ENCODE peak calls at places on chromosomes 2 and 18, in five cellular contexts. X is K562, K is HepG2, P is GM12878, G is H1. J is an unnamed sample.

GRCh38 chr2:155708052-155708451 is 624.5 kb downstream of the NR4A2 start:
- DNase-seq in K (no peak), P (no peak), X (no peak), G (no peak), J (no peak)

GRCh38 chr2:85748948-85749875 is 4.6 kb upstream of the ATOH8 start:
- DNase-seq in X (no peak), G (no peak), K (no peak), P (no peak), J (no peak)

GRCh38 chr2:143357956-143358355 is 228.7 kb downstream of the ARHGAP15 start:
- DNase-seq in X (no peak), G (no peak), P (no peak), K (no peak), J (peak)

GRCh38 chr2:157845081-157845480 is 31.0 kb downstream of the ACVR1 start:
- DNase-seq in K (no peak), G (no peak), X (no peak), P (no peak), J (no peak)

GRCh38 chr2:183069174-183069573 is 9.4 kb upstream of the DUSP19 start:
- DNase-seq in G (no peak), P (no peak), X (peak), K (no peak), J (no peak)

GRCh38 chr2:113078350-113078839 is 10.6 kb downstream of the IL1F10 start:
- DNase-seq in G (no peak), K (no peak), X (no peak), P (no peak), J (no peak)

GRCh38 chr2:185161701-185162100 is 563.4 kb downstream of the ZNF804A start:
- DNase-seq in K (no peak), G (no peak), X (no peak), P (no peak), J (no peak)

GRCh38 chr2:209629622-209630021 is 142.0 kb upstream of the UNC80 start:
- DNase-seq in K (no peak), X (no peak), G (no peak), P (no peak), J (no peak)

GRCh38 chr2:206728277-206729199 is 10.3 kb upstream of the DYTN start:
- DNase-seq in G (no peak), X (peak), P (no peak), K (peak), J (no peak)

GRCh38 chr18:35059280-35059927 is 18.2 kb downstream of the MAPRE2 start:
- DNase-seq in G (no peak), P (no peak), X (no peak), K (no peak), J (no peak)

GRCh38 chr18:31506024-31506742 is 8.2 kb downstream of the DSG2 start:
- DNase-seq in X (no peak), P (no peak), G (no peak), K (peak), J (no peak)

GRCh38 chr2:208363485-208363884 is 43.1 kb upstream of the PTH2R start:
- DNase-seq in K (no peak), X (no peak), G (no peak), P (peak), J (no peak)

GRCh38 chr2:190655113-190655512 is 6.2 kb downstream of the NAB1 start:
- DNase-seq in G (no peak), X (no peak), K (no peak), P (no peak), J (no peak)

GRCh38 chr18:13265901-13266207 is 47.3 kb downstream of the LDLRAD4 start:
- DNase-seq in P (no peak), K (no peak), G (no peak), X (no peak), J (no peak)

GRCh38 chr2:42117182-42117579 is 52.0 kb upstream of the EML4 start:
- DNase-seq in G (no peak), P (no peak), X (no peak), K (no peak), J (no peak)

GRCh38 chr2:212359425-212360067 is 179.1 kb downstream of the ERBB4 start:
- DNase-seq in K (peak), X (no peak), G (no peak), P (no peak), J (peak)

GRCh38 chr2:64525323-64525625 is 1.1 kb downstream of the AFTPH start:
- DNase-seq in G (no peak), X (peak), K (peak), P (no peak), J (no peak)

GRCh38 chr2:37638973-37639372 is 32.5 kb downstream of the CDC42EP3 start:
- DNase-seq in P (no peak), K (no peak), X (no peak), G (no peak), J (no peak)

GRCh38 chr2:132701810-132702209 is 31.8 kb upstream of the LYPD1 start:
- DNase-seq in K (no peak), X (no peak), P (no peak), G (no peak), J (no peak)

GRCh38 chr2:118003396-118003824 is 10.5 kb downstream of the CCDC93 start:
- DNase-seq in P (peak), X (peak), K (peak), G (no peak), J (peak)

GRCh38 chr2:190355968-190356657 is 12.7 kb downstream of the INPP1 start:
- DNase-seq in K (no peak), P (no peak), G (no peak), X (no peak), J (no peak)

GRCh38 chr2:102229141-102229764 is 42.4 kb downstream of the IL1RL2 start:
- DNase-seq in P (no peak), G (no peak), K (no peak), X (no peak), J (no peak)
- H2AFZ ChIP-seq in P (no peak), G (no peak), K (peak), X (no peak), J (peak)

GRCh38 chr2:11290211-11290610 is 54.2 kb downstream of the ROCK2 start:
- DNase-seq in X (no peak), K (no peak), G (no peak), P (no peak), J (no peak)

GRCh38 chr2:11288431-11288830 is 56.0 kb downstream of the ROCK2 start:
- DNase-seq in X (no peak), K (no peak), P (no peak), G (no peak), J (no peak)

GRCh38 chr2:11296401-11296800 is 48.0 kb downstream of the ROCK2 start:
- DNase-seq in P (no peak), X (no peak), K (no peak), G (no peak), J (no peak)

GRCh38 chr2:11290713-11291112 is 53.7 kb downstream of the ROCK2 start:
- DNase-seq in K (no peak), G (no peak), X (no peak), P (no peak), J (no peak)

GRCh38 chr2:11292464-11293255 is 51.8 kb downstream of the ROCK2 start:
- DNase-seq in P (no peak), X (peak), K (no peak), G (no peak), J (no peak)
- TF ChIP-seq POLR2AphosphoS5 in P (no peak), X (no peak), K (no peak), G (no peak), J (no peak)

DNA sequence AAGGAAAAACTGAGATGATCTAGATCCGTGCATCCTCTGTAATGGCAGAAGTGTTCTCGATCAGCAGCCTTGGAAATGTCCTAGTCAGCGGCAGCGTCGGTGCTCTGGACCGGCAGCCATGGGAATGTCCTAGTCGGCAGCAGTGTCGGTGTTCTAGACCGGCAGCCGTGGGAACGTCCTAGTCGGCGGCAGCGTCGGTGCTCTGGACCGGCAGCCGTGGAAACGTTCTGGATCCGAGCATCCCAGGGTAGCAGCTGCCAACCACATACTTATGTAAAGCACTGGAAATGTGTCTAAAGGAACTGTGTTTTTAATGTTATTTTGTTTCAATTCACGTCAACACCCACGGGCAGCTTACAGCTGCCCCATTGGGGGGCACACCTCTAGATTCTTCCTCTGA is 58.7 kb downstream of the GBX2 start:
- DNase-seq in P (no peak), X (no peak), G (no peak), K (no peak), J (no peak)
- TF ChIP-seq CHD2 in P (no peak), X (no peak), G (no peak), K (no peak), J (no peak)

GRCh38 chr2:124985210-124985760 is 960.2 kb downstream of the CNTNAP5 start:
- DNase-seq in X (no peak), G (no peak), K (no peak), P (no peak), J (no peak)
- H2AFZ ChIP-seq in X (no peak), G (no peak), K (peak), P (no peak), J (no peak)

DNA sequence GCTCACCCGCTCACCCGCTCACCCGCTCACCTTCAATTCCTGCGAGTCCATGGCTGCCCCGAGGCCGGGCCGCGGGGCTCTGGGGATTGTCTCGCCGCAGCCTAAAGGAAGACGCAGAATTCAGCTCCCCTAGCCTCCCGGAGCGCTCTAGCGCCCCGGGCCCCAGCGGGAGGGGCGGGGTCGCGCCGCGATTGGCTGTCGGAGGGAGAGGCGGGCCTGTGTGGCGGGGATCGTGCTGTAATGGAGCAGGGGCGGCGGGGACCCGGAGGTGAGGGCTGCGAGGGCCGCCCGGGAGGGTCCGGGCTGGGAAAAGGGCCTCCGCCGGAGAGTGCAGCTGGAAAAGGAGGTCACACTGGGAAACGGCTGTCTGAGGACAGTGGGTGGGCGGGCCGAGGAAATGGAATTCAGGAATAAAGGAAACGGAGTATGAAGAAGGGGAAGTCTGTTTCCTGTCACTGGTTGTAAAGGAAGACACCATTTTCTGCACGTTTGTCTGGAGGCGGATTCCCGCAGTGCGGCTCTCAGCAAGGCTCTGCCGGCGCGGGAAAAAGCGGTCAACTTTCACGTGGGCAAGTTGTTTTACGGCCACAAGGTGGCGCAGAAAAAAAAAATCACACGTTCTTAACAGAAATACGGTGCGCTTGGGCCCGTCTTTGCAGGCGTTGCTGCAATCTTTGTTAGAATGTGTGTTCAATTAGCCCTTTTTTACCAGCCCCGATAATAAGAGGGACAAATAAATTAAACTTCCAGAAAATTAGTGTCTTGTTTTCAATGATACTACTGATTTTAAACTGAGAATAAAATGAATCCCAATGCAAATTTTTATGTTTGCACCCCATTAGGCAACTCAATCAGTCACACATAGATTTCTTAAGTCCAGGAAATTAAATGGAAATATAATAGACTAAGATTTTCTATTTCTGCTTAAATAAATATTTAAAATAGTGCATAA is at the start of gene TTC21B:
- DNase-seq in X (peak), G (peak), P (peak), K (peak), J (peak)
- TF ChIP-seq POLR2AphosphoS5 in X (peak), G (peak), P (peak), K (peak), J (peak)

DNA sequence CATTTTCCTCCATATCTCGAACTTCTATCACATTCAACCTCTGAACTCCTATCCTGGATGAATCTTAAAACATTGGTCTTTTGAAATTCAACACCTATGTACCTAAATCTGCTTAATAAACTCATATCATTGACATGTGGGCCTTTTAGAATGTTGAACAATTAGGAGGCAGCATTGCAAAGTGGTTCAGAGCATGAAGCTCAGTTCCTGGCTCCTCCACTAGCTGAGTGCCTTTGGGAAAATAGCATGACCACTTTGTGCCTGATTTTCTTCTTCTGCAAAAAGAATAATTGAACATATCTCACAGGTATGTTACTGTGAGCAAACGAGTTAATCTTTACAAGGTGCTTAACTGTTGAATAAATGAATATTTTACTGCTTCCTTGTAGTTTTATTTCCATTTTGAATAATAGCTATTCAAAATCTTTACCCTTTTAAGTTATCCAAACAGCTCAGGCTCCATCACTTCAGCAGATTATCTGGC is 14.3 kb upstream of the ITPRID2 start:
- DNase-seq in K (no peak), P (no peak), X (no peak), G (no peak), J (no peak)
- TF ChIP-seq CHD2 in K (no peak), P (no peak), X (no peak), G (no peak), J (no peak)

DNA sequence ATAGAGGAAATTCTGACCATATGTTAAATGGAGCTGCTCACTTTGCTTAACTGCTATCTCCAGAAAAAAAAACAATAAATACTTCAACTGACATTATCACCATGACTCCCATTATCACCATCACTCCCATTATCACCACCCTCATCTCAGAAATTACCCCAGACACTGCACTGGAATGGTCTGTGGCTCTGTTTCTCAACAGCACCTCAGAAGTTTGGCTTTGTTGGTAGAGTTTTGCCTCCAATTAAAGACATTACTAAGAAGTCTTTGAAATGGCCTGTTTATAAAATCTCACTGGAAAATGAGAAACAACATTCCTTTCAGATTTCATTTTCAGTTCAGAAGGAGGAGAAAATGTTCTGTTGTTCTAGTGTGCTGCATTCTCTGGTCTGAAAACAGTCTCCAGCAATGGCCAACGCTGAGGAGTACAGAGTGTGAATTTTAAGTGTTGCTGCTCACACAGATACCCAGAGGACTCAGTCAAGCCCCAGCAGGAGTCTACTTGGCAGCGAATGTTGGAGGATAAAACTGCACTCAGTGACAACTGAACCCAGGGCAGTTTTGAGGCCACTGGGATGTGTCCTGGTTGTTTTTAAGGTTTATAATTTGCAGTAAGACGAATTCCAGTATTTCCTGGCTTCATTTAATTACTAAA is 364.5 kb upstream of the CDH2 start:
- DNase-seq in K (no peak), X (no peak), P (no peak), G (no peak), J (peak)
- H2AFZ ChIP-seq in K (no peak), X (no peak), P (no peak), G (peak), J (peak)

GRCh38 chr2:237858294-237859081 is 935 bp upstream of the RAMP1 start:
- DNase-seq in G (peak), X (peak), P (peak), K (peak), J (peak)
- TF ChIP-seq POLR2AphosphoS5 in G (no peak), X (no peak), P (no peak), K (no peak), J (no peak)